ENCODE peak calls at places on chromosomes 3 and 15, in eight cellular contexts. One of them, this sample, is unnamed.

GRCh38 chr15:65862682-65863081 is 6.6 kb upstream of the RAB11A start:
- DNase-seq in bronchial epithelial cell: peak
- DNase-seq in type B pancreatic cell: no peak
- DNase-seq in body of pancreas: peak
- DNase-seq in left lung: no peak
- DNase-seq in natural killer cell: no peak
- DNase-seq in cardiac fibroblast: peak
- DNase-seq in GM06990: peak
- DNase-seq in this sample: peak

GRCh38 chr3:126835472-126836219 is 131.6 kb downstream of the CHCHD6 start:
- DNase-seq in cardiac fibroblast: peak
- DNase-seq in natural killer cell: no peak
- DNase-seq in bronchial epithelial cell: peak
- DNase-seq in GM06990: no peak
- DNase-seq in type B pancreatic cell: no peak
- DNase-seq in left lung: no peak
- DNase-seq in body of pancreas: no peak
- DNase-seq in this sample: no peak

GRCh38 chr3:109927161-109927560 is 589.8 kb upstream of the DPPA4 start:
- DNase-seq in type B pancreatic cell: no peak
- DNase-seq in GM06990: no peak
- DNase-seq in cardiac fibroblast: peak
- DNase-seq in body of pancreas: no peak
- DNase-seq in left lung: no peak
- DNase-seq in bronchial epithelial cell: peak
- DNase-seq in natural killer cell: no peak
- DNase-seq in this sample: no peak

GRCh38 chr3:31399270-31399669 is 133.5 kb upstream of the STT3B start:
- DNase-seq in natural killer cell: no peak
- DNase-seq in left lung: no peak
- DNase-seq in GM06990: no peak
- DNase-seq in type B pancreatic cell: no peak
- DNase-seq in body of pancreas: no peak
- DNase-seq in cardiac fibroblast: no peak
- DNase-seq in bronchial epithelial cell: no peak
- DNase-seq in this sample: no peak

GRCh38 chr15:58472221-58472620 is 40.4 kb downstream of the LIPC start:
- DNase-seq in bronchial epithelial cell: peak
- DNase-seq in natural killer cell: no peak
- DNase-seq in cardiac fibroblast: peak
- DNase-seq in left lung: no peak
- DNase-seq in body of pancreas: no peak
- DNase-seq in GM06990: no peak
- DNase-seq in type B pancreatic cell: no peak
- DNase-seq in this sample: no peak

GRCh38 chr3:177371903-177372302 is 174.6 kb upstream of the TBL1XR1 start:
- DNase-seq in type B pancreatic cell: no peak
- DNase-seq in body of pancreas: no peak
- DNase-seq in natural killer cell: no peak
- DNase-seq in bronchial epithelial cell: peak
- DNase-seq in left lung: no peak
- DNase-seq in cardiac fibroblast: no peak
- DNase-seq in GM06990: no peak
- DNase-seq in this sample: no peak

GRCh38 chr3:182979719-182980191 is 583 bp downstream of the DCUN1D1 start:
- DNase-seq in natural killer cell: no peak
- DNase-seq in cardiac fibroblast: peak
- DNase-seq in type B pancreatic cell: no peak
- DNase-seq in left lung: no peak
- DNase-seq in GM06990: peak
- DNase-seq in body of pancreas: peak
- DNase-seq in bronchial epithelial cell: peak
- DNase-seq in this sample: peak

GRCh38 chr3:177641206-177641605 is 443.9 kb upstream of the TBL1XR1 start:
- DNase-seq in natural killer cell: no peak
- DNase-seq in GM06990: no peak
- DNase-seq in type B pancreatic cell: no peak
- DNase-seq in left lung: no peak
- DNase-seq in body of pancreas: no peak
- DNase-seq in cardiac fibroblast: no peak
- DNase-seq in bronchial epithelial cell: no peak
- DNase-seq in this sample: no peak

GRCh38 chr15:30859091-30859874 is 44.4 kb upstream of the FAN1 start:
- DNase-seq in GM06990: no peak
- DNase-seq in type B pancreatic cell: no peak
- DNase-seq in left lung: no peak
- DNase-seq in natural killer cell: no peak
- DNase-seq in bronchial epithelial cell: peak
- DNase-seq in body of pancreas: peak
- DNase-seq in cardiac fibroblast: peak
- DNase-seq in this sample: peak

GRCh38 chr15:68576253-68577236 is 2.2 kb upstream of the CORO2B start:
- DNase-seq in cardiac fibroblast: no peak
- DNase-seq in body of pancreas: no peak
- DNase-seq in GM06990: no peak
- DNase-seq in type B pancreatic cell: no peak
- DNase-seq in bronchial epithelial cell: no peak
- DNase-seq in natural killer cell: no peak
- DNase-seq in left lung: no peak
- DNase-seq in this sample: no peak

GRCh38 chr3:71258116-71258515 is 325.4 kb downstream of the FOXP1 start:
- DNase-seq in body of pancreas: no peak
- DNase-seq in natural killer cell: no peak
- DNase-seq in GM06990: no peak
- DNase-seq in bronchial epithelial cell: peak
- DNase-seq in left lung: no peak
- DNase-seq in cardiac fibroblast: peak
- DNase-seq in type B pancreatic cell: no peak
- DNase-seq in this sample: no peak

GRCh38 chr3:9976736-9977709 is 9.6 kb downstream of the EMC3 start:
- DNase-seq in cardiac fibroblast: peak
- DNase-seq in natural killer cell: no peak
- DNase-seq in bronchial epithelial cell: peak
- DNase-seq in GM06990: no peak
- DNase-seq in type B pancreatic cell: no peak
- DNase-seq in body of pancreas: peak
- DNase-seq in left lung: no peak
- DNase-seq in this sample: no peak

GRCh38 chr3:53597136-53597915 is 102.9 kb downstream of the CACNA1D start:
- DNase-seq in bronchial epithelial cell: peak
- DNase-seq in natural killer cell: no peak
- DNase-seq in left lung: no peak
- DNase-seq in GM06990: no peak
- DNase-seq in type B pancreatic cell: no peak
- DNase-seq in cardiac fibroblast: no peak
- DNase-seq in body of pancreas: no peak
- DNase-seq in this sample: no peak

GRCh38 chr15:99997112-99997651 is 263.9 kb upstream of the LYSMD4 start:
- DNase-seq in left lung: no peak
- DNase-seq in cardiac fibroblast: no peak
- DNase-seq in bronchial epithelial cell: no peak
- DNase-seq in GM06990: no peak
- DNase-seq in type B pancreatic cell: no peak
- DNase-seq in body of pancreas: no peak
- DNase-seq in natural killer cell: peak
- DNase-seq in this sample: no peak

GRCh38 chr15:65368300-65368617 is 9.5 kb downstream of the IGDCC3 start:
- DNase-seq in bronchial epithelial cell: no peak
- DNase-seq in GM06990: no peak
- DNase-seq in type B pancreatic cell: no peak
- DNase-seq in cardiac fibroblast: no peak
- DNase-seq in left lung: no peak
- DNase-seq in body of pancreas: no peak
- DNase-seq in natural killer cell: no peak
- DNase-seq in this sample: peak

GRCh38 chr3:153052096-153052460 is 109.9 kb upstream of the RAP2B start:
- DNase-seq in body of pancreas: no peak
- DNase-seq in left lung: no peak
- DNase-seq in cardiac fibroblast: peak
- DNase-seq in bronchial epithelial cell: peak
- DNase-seq in natural killer cell: no peak
- DNase-seq in GM06990: no peak
- DNase-seq in type B pancreatic cell: no peak
- DNase-seq in this sample: no peak

GRCh38 chr3:55555866-55556621 is 68.9 kb upstream of the WNT5A start:
- DNase-seq in left lung: no peak
- DNase-seq in GM06990: no peak
- DNase-seq in bronchial epithelial cell: no peak
- DNase-seq in natural killer cell: no peak
- DNase-seq in body of pancreas: no peak
- DNase-seq in cardiac fibroblast: peak
- DNase-seq in type B pancreatic cell: no peak
- DNase-seq in this sample: no peak

DNA sequence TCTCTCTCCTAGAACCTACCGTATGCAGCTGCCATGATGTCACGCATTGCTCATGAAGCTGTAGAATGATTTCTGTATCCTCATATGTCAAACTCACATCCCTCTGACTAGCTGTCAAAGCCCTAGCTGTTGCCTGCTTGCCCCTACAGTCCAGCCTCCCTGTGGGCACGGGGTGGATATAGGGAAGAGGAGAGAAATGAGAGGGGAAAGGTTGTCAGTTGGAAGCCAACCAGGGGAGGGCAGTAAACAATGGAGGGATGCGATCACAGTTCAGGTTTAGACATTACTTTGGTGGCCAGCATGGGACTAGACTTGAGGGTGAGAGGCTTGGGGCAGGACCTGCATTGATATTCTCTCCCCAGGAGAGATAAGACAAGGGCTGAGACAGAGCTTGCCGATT is 1.7 kb upstream of the HDGFL3 start:
- DNase-seq in body of pancreas: no peak
- DNase-seq in left lung: no peak
- DNase-seq in type B pancreatic cell: no peak
- DNase-seq in bronchial epithelial cell: no peak
- DNase-seq in cardiac fibroblast: no peak
- DNase-seq in natural killer cell: no peak
- DNase-seq in GM06990: no peak
- DNase-seq in this sample: no peak
- TF ChIP-seq CTCF in body of pancreas: no peak
- TF ChIP-seq CTCF in left lung: no peak
- TF ChIP-seq CTCF in type B pancreatic cell: no peak
- TF ChIP-seq CTCF in bronchial epithelial cell: no peak
- TF ChIP-seq CTCF in cardiac fibroblast: no peak
- TF ChIP-seq CTCF in natural killer cell: no peak
- TF ChIP-seq CTCF in GM06990: peak
- TF ChIP-seq CTCF in this sample: no peak

GRCh38 chr3:100047455-100048141 is 66.7 kb downstream of the FILIP1L start:
- DNase-seq in GM06990: peak
- DNase-seq in body of pancreas: no peak
- DNase-seq in natural killer cell: no peak
- DNase-seq in cardiac fibroblast: peak
- DNase-seq in type B pancreatic cell: no peak
- DNase-seq in bronchial epithelial cell: peak
- DNase-seq in left lung: no peak
- DNase-seq in this sample: peak
- TF ChIP-seq CTCF in GM06990: no peak
- TF ChIP-seq CTCF in body of pancreas: no peak
- TF ChIP-seq CTCF in natural killer cell: no peak
- TF ChIP-seq CTCF in cardiac fibroblast: no peak
- TF ChIP-seq CTCF in type B pancreatic cell: no peak
- TF ChIP-seq CTCF in bronchial epithelial cell: no peak
- TF ChIP-seq CTCF in left lung: no peak
- TF ChIP-seq CTCF in this sample: no peak

DNA sequence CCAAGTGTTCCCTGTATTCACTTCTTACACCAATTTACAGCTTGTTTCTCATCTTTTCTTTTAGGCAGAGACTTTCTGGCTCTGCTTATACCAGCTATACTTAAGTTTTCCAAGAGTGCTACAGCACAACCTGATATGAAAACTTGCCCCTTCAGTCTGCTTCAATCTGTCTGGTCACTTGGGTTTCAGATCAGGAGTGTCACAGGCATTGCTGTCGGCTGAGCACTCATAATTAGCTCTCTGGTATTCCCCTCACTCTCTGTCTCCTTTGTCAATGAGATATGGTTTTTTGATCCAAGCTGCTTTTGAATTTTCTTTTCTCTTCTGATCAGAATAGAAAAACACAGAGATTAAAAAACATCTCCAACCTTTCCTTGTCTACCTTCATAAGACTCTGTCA is 194.9 kb upstream of the UMPS start:
- DNase-seq in body of pancreas: no peak
- DNase-seq in GM06990: no peak
- DNase-seq in natural killer cell: no peak
- DNase-seq in cardiac fibroblast: no peak
- DNase-seq in left lung: no peak
- DNase-seq in type B pancreatic cell: no peak
- DNase-seq in bronchial epithelial cell: no peak
- DNase-seq in this sample: no peak
- TF ChIP-seq CTCF in body of pancreas: no peak
- TF ChIP-seq CTCF in GM06990: no peak
- TF ChIP-seq CTCF in natural killer cell: no peak
- TF ChIP-seq CTCF in cardiac fibroblast: no peak
- TF ChIP-seq CTCF in left lung: no peak
- TF ChIP-seq CTCF in type B pancreatic cell: no peak
- TF ChIP-seq CTCF in bronchial epithelial cell: no peak
- TF ChIP-seq CTCF in this sample: no peak

DNA sequence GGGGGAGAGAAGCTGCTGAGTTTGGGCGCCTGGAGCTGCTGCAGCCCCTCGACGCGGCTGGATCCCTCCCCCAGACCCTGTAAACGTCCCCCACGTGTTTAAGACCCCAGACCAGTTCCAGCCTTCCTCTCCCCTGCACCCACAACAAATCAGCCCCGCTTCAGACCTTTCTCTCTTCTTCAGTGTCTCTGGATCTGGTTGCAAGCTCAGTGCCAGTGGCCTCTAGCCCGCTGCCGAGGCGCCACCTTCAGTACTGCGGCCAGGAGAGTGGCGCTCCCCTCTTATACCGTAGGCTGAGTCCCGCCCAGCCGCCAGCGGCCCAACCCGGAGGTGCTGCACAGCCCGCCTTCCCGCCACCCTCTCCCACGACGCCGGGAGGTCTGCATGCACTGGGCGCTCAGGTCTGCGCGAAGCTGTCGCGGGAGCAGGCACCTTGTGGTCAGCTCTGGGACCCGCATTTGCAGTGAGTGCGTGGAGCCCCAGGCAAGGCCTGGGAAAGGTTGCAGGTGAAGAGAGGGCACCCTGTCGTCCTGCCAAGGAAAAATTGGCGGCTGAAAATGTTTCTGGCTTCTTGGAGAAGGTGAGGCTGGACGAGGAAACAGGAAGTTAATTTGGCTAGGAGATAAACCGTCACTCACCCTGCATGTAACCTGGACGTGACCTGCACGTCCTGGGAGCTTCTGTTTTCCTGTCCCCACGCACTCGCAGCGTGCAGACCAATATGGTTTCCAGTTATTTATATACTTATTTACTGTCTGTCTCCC is at the start of gene C2CD4B:
- DNase-seq in cardiac fibroblast: peak
- DNase-seq in GM06990: peak
- DNase-seq in left lung: peak
- DNase-seq in body of pancreas: peak
- DNase-seq in natural killer cell: no peak
- DNase-seq in type B pancreatic cell: peak
- DNase-seq in bronchial epithelial cell: no peak
- DNase-seq in this sample: peak
- TF ChIP-seq CTCF in cardiac fibroblast: no peak
- TF ChIP-seq CTCF in GM06990: no peak
- TF ChIP-seq CTCF in left lung: no peak
- TF ChIP-seq CTCF in body of pancreas: peak
- TF ChIP-seq CTCF in natural killer cell: no peak
- TF ChIP-seq CTCF in type B pancreatic cell: no peak
- TF ChIP-seq CTCF in bronchial epithelial cell: peak
- TF ChIP-seq CTCF in this sample: peak